ENCODE peak calls at places on chromosomes 7 and 10, in six cellular contexts. J, B, X, Z, F and C are unnamed samples.

GRCh38 chr7:104791065-104791464 is 222.9 kb upstream of the KMT2E start:
- DNase-seq in Z (peak; percentile 13), F (no peak), X (no peak), J (no peak), B (no peak), C (no peak)

GRCh38 chr10:103021897-103022286 is 103.8 kb downstream of the CNNM2 start:
- DNase-seq in Z (peak; percentile 21), J (no peak), B (peak; percentile 57), F (no peak), X (no peak), C (no peak)

GRCh38 chr7:15998617-15999016 is 312.1 kb upstream of the MEOX2 start:
- DNase-seq in Z (no peak), F (no peak), X (no peak), J (no peak), B (no peak), C (no peak)

GRCh38 chr7:70494225-70494877 is 637.6 kb upstream of the GALNT17 start:
- DNase-seq in F (peak; percentile 38), X (no peak), B (no peak), Z (no peak), J (no peak), C (no peak)

GRCh38 chr10:52778511-52779392 is 6.2 kb upstream of the MBL2 start:
- DNase-seq in X (no peak), J (no peak), F (peak; percentile 78), B (no peak), Z (peak; percentile 71), C (no peak)

GRCh38 chr7:149883049-149883439 is 9.3 kb downstream of the ATP6V0E2 start:
- DNase-seq in F (no peak), Z (no peak), B (no peak), X (no peak), J (no peak), C (no peak)

GRCh38 chr10:30783939-30784500 is 154.5 kb upstream of the LYZL2 start:
- DNase-seq in X (peak; percentile 90), J (peak; percentile 76), F (peak; percentile 96), Z (peak; percentile 95), B (peak; percentile 77), C (peak; percentile 76)

GRCh38 chr7:52917982-52918578 is 117.4 kb upstream of the POM121L12 start:
- DNase-seq in J (no peak), X (no peak), F (peak; percentile 68), Z (no peak), B (no peak), C (no peak)

GRCh38 chr7:42143605-42144252 is 93.3 kb downstream of the GLI3 start:
- DNase-seq in F (no peak), Z (peak; percentile 46), J (no peak), B (no peak), X (no peak), C (no peak)

DNA sequence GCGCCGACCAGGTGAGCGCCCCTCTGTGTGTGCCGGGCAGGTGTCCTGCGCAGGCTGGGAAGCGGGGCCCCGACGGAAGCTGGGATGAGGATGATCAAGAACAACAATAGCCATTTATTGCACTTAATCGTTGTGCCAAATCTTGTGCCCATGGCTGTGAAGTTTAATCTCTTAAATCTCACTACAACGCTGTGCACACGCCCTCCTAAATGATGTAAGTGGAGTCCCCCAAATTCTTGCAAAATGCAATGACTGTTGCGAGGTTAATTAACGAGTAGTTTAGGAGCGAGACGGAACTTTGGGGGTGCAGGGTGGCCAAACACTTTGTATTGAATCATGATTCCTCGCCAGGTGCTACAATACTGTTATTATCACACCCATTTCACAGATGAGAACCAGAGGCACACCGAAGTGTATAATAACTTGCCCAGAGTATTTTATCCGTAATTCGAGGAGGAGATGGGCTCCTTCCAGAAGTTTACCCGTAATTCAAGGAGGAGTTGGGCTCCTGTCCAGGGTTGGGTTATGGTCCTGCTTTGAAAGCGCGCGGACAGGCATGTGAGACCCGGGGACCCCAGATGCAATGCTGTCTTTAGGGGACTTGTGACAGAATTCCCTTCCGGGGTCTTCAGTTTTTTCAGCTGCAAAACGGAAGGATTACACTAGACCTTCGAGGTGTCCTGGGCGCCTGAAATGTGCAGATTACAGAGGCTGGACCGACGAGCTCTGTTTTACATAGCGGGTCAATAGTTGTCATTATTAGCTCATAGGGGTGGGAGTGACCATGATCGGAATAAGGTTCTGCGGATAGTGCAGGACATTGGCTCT is 1.0 kb downstream of the FFAR4 start:
- DNase-seq in F (no peak), B (no peak), X (no peak), Z (no peak), J (no peak), C (no peak)
- H3K4me3 ChIP-seq in F (peak overlapping the region; percentile 71), B (no peak overlapping the region), X (peak overlapping the region; percentile 34), Z (peak overlapping the region; percentile 20), J (no peak overlapping the region), C (no peak overlapping the region)

DNA sequence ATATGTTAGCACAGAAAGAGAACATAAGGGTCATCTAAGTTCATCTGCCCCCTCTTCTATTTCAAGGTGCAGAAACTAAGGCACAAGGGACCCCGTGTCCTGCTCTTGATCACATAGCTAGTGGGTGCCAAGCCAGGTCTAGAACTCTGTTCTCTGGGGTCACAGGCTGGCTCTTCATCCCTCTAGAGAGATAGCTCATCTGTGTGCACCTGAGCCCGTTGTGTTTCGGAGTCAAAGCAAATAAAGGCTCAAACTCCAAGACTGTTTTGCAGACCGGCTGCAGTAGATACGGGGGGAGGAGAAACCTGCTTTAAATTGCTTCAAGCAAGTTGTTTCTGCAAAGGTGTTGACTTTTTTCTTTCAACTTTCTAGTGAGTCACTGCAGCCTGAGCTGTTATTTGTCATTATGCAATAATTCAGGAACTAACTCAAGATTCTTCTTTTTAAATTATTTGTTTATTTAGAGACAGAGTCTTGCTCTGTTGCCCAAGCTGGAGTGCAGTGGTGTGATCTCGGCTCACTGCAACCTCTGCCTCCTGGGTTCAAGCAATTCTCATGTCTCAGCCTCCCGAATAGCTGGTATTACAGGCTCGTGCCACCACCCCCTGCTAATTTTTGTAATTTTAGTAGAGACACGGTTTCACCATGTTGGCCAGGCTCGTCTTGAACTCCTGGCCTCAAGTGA is 6.5 kb downstream of the BLVRA start:
- DNase-seq in Z (peak; percentile 44), X (no peak), F (no peak), J (no peak), B (no peak), C (no peak)
- H3K4me3 ChIP-seq in Z (no peak overlapping the region), X (no peak overlapping the region), F (no peak overlapping the region), J (no peak overlapping the region), B (no peak overlapping the region), C (no peak overlapping the region)

GRCh38 chr10:130969700-130970099 is 341.8 kb downstream of the TCERG1L start:
- DNase-seq in J (no peak), F (peak; percentile 17), Z (no peak), X (no peak), B (no peak), C (no peak)

GRCh38 chr10:130970341-130971122 is 341.0 kb downstream of the TCERG1L start:
- DNase-seq in X (no peak), F (no peak), Z (no peak), J (no peak), B (no peak), C (no peak)

GRCh38 chr10:130968511-130968910 is 343.0 kb downstream of the TCERG1L start:
- DNase-seq in B (no peak), F (peak; percentile 13), Z (no peak), J (no peak), X (no peak), C (no peak)

GRCh38 chr10:130967784-130968183 is 343.7 kb downstream of the TCERG1L start:
- DNase-seq in B (no peak), F (peak; percentile 12), X (no peak), J (no peak), Z (no peak), C (no peak)

DNA sequence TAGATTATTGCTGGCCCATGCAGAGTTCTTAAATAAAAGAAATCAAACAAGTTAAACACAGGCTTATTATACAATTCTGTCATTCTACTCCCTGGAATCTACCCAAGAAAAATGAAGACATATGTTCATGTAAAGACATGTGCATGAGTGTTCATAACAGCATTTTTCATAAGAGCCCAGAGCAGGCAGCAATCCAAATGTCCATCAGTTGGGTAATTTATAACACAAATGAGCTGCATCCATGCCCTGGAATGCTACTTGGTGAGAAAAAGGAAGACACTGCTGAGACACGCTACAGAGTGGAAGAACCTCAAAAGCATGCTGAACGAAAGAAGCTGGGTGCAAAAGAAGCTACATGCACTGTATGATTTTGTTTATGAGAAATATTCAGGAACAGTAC is 342.6 kb downstream of the TCERG1L start:
- DNase-seq in B (no peak), Z (no peak), J (no peak), F (peak; percentile 0), X (no peak), C (no peak)
- H3K4me3 ChIP-seq in B (no peak overlapping the region), Z (no peak overlapping the region), J (no peak overlapping the region), F (no peak overlapping the region), X (no peak overlapping the region), C (no peak overlapping the region)

GRCh38 chr7:134995239-134996096 is 9.2 kb downstream of the AGBL3 start:
- DNase-seq in X (no peak), Z (no peak), F (no peak), B (no peak), J (no peak), C (peak; percentile 67)
- H3K4me3 ChIP-seq in X (no peak overlapping the region), Z (no peak overlapping the region), F (no peak overlapping the region), B (no peak overlapping the region), J (peak overlapping the region; percentile 20), C (peak overlapping the region; percentile 32)

DNA sequence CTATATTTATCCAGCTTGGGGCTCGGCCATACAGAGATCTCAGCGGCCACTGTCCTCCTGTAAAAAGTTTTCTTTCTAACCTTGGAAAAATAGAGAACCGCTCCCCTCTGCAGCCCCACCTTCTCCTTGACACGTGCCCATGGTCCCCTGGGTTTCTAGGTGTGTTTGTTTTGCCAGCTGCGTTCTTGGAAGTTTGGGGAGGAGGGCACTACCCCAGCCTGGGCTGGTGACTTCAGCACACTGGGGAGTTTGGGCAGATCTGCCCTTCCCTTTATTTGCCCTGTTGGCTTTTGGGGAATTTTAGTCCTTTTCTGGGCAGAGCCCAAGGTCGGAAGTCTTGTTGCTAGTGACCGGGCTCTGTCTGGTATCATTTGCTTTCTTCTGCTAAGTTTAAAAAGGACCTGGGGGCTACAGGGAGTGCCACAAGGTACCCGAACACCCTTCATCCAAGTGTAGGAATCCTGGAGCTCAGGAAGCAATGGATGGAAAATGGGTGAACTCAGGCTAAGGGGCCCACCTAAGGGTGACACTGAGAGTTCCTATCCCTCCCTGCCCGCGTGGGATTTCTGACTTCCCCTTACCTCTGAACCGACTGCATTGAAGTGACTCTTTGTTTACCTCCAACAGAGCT is 1.7 kb downstream of the ADAMTS14 start:
- DNase-seq in Z (no peak), X (no peak), B (no peak), F (no peak), J (no peak), C (no peak)
- H3K4me3 ChIP-seq in Z (no peak overlapping the region), X (no peak overlapping the region), B (no peak overlapping the region), F (no peak overlapping the region), J (no peak overlapping the region), C (no peak overlapping the region)